ENCODE peak calls at places on chromosomes 12 and 14, in eight cellular contexts. V is AG08396; E is NCI-H2107; Z is choroid plexus epithelial cell; Y is NCI-H1417 treated with DMSO at 0.1 percent for 48 hours; I is CD4-positive, alpha-beta T cell; H is psoas muscle; F is colonic mucosa. Q is an unnamed sample.

GRCh38 chr12:131867891-131868675 is 26.3 kb upstream of the ULK1 start:
- DNase-seq in H (no peak), V (peak), I (no peak), E (no peak), Y (no peak), F (no peak), Z (no peak), Q (no peak)

GRCh38 chr14:59055439-59056045 is 132.9 kb upstream of the DAAM1 start:
- DNase-seq in I (no peak), V (peak), E (no peak), H (no peak), Z (peak), Y (no peak), F (peak), Q (no peak)

GRCh38 chr12:39831587-39832315 is 212.1 kb upstream of the ABCD2 start:
- DNase-seq in Z (peak), Y (no peak), I (no peak), V (no peak), F (no peak), E (no peak), H (no peak), Q (no peak)

GRCh38 chr12:30980886-30981662 is 54.5 kb downstream of the TSPAN11 start:
- DNase-seq in F (no peak), I (no peak), V (no peak), Y (no peak), Z (no peak), H (no peak), E (peak), Q (no peak)

GRCh38 chr14:70955543-70956480 is 48.6 kb downstream of the PCNX1 start:
- DNase-seq in E (no peak), H (no peak), V (no peak), F (no peak), Z (peak), I (peak), Y (no peak), Q (no peak)

GRCh38 chr12:118102609-118103008 is 1.2 kb downstream of the VSIG10 start:
- DNase-seq in V (no peak), F (no peak), Y (no peak), H (no peak), Z (no peak), I (no peak), E (no peak), Q (no peak)

GRCh38 chr14:30855345-30856037 is 18.9 kb upstream of the COCH start:
- DNase-seq in H (no peak), Z (no peak), Y (no peak), I (no peak), E (no peak), F (no peak), V (no peak), Q (no peak)

GRCh38 chr12:100845095-100845494 is 50.5 kb downstream of the ANO4 start:
- DNase-seq in Y (no peak), V (no peak), E (no peak), H (no peak), F (no peak), Z (peak), I (no peak), Q (no peak)

GRCh38 chr14:34053666-34054065 is 102.8 kb upstream of the EGLN3 start:
- DNase-seq in I (no peak), V (no peak), Z (no peak), E (no peak), Y (no peak), H (peak), F (peak), Q (no peak)

GRCh38 chr12:26014085-26014484 is 55.6 kb downstream of the RASSF8 start:
- DNase-seq in F (no peak), I (no peak), V (no peak), E (no peak), Z (peak), Y (no peak), H (no peak), Q (no peak)

GRCh38 chr12:69431604-69432222 is 38.5 kb upstream of the FRS2 start:
- DNase-seq in Y (no peak), V (no peak), F (no peak), E (peak), Z (no peak), H (no peak), I (no peak), Q (no peak)

GRCh38 chr14:75885829-75886228 is 96.0 kb downstream of the TGFB3 start:
- DNase-seq in H (no peak), Y (no peak), Z (peak), V (peak), E (no peak), F (no peak), I (no peak), Q (no peak)

GRCh38 chr12:114669501-114670256 is 14.3 kb downstream of the TBX3 start:
- DNase-seq in Y (no peak), H (no peak), V (peak), Z (peak), I (no peak), F (no peak), E (no peak), Q (no peak)

GRCh38 chr14:105503918-105504692 is 13.1 kb downstream of the TEDC1 start:
- DNase-seq in H (peak), F (no peak), Z (no peak), E (no peak), V (no peak), I (no peak), Y (no peak), Q (no peak)

GRCh38 chr12:106147956-106148355 is 9.2 kb upstream of the NUAK1 start:
- DNase-seq in V (no peak), Y (no peak), E (no peak), F (no peak), Z (no peak), I (no peak), H (peak), Q (no peak)

GRCh38 chr14:104552738-104553125 is 26.8 kb upstream of the C14orf180 start:
- DNase-seq in I (no peak), V (no peak), H (no peak), E (no peak), Y (no peak), F (no peak), Z (no peak), Q (no peak)

GRCh38 chr12:67741234-67741633 is 92.7 kb downstream of the DYRK2 start:
- DNase-seq in V (no peak), H (no peak), I (no peak), F (no peak), Y (no peak), E (no peak), Z (no peak), Q (no peak)

GRCh38 chr12:21725731-21726130 is 48.8 kb downstream of the KCNJ8 start:
- DNase-seq in V (no peak), Z (no peak), I (no peak), F (no peak), H (no peak), Y (no peak), E (no peak), Q (no peak)

GRCh38 chr12:26863515-26863914 is 30.5 kb upstream of the ITPR2 start:
- DNase-seq in F (no peak), H (no peak), V (no peak), E (no peak), I (no peak), Y (no peak), Z (peak), Q (no peak)

GRCh38 chr12:64608901-64609542 is 1.3 kb upstream of the RASSF3 start:
- DNase-seq in Z (peak), Y (no peak), I (no peak), V (peak), H (no peak), F (peak), E (no peak), Q (no peak)

GRCh38 chr14:99511421-99512109 is 30.4 kb downstream of the CCNK start:
- DNase-seq in E (no peak), Z (peak), I (no peak), V (peak), H (peak), F (peak), Y (no peak), Q (no peak)

GRCh38 chr12:26630546-26631027 is 202.4 kb downstream of the ITPR2 start:
- DNase-seq in I (no peak), Z (peak), Y (no peak), H (no peak), F (no peak), E (no peak), V (peak), Q (no peak)

Q was measured in T-helper 1 cell.